ENCODE peak calls at places on chromosome 1, in ten cellular contexts. Z is fibroblast of pulmonary artery, U is left ventricle myocardium inferior, G is occipital lobe, E is A549, N is HEK293T, R is NCI-H774, I is ovary, Y is GM04503, W is GM20000. S is an unnamed sample.

GRCh38 chr1:116404699-116405098 is 31.7 kb downstream of the ATP1A1 start:
- DNase-seq in Z (no peak), U (no peak), G (no peak), E (no peak), N (no peak), R (no peak), I (no peak), Y (no peak), W (no peak), S (no peak)

GRCh38 chr1:113677250-113678158 is 81.8 kb downstream of the PHTF1 start:
- DNase-seq in Z (peak), U (no peak), G (no peak), E (peak), N (peak), R (peak), I (no peak), Y (no peak), W (peak), S (no peak)

GRCh38 chr1:9455487-9456237 is 83.6 kb upstream of the SLC25A33 start:
- DNase-seq in Z (peak), U (peak), G (no peak), E (peak), N (peak), R (peak), I (peak), Y (no peak), W (peak), S (peak)

GRCh38 chr1:103779932-103780331 is 30.2 kb downstream of the AMY1C start:
- DNase-seq in Z (no peak), U (no peak), G (no peak), E (no peak), N (no peak), R (no peak), I (no peak), Y (no peak), W (no peak), S (no peak)

GRCh38 chr1:70866522-70867256 is 180.9 kb downstream of the PTGER3 start:
- DNase-seq in Z (no peak), U (no peak), G (no peak), E (no peak), N (no peak), R (no peak), I (no peak), Y (no peak), W (no peak), S (no peak)

GRCh38 chr1:175132456-175132855 is 60.1 kb downstream of the KIAA0040 start:
- DNase-seq in Z (peak), U (no peak), G (no peak), E (no peak), N (no peak), R (no peak), I (no peak), Y (peak), W (no peak), S (no peak)

GRCh38 chr1:228794810-228795209 is 59.5 kb downstream of the RHOU start:
- DNase-seq in Z (no peak), U (no peak), G (no peak), E (no peak), N (no peak), R (no peak), I (no peak), Y (no peak), W (peak), S (no peak)

GRCh38 chr1:29459551-29459945 is 223.2 kb downstream of the PTPRU start:
- DNase-seq in Z (no peak), U (no peak), G (no peak), E (no peak), N (no peak), R (no peak), I (no peak), Y (no peak), W (no peak), S (no peak)

GRCh38 chr1:108643492-108644333 is 17.2 kb downstream of the HENMT1 start:
- DNase-seq in Z (peak), U (no peak), G (no peak), E (peak), N (peak), R (peak), I (peak), Y (no peak), W (peak), S (no peak)

GRCh38 chr1:156471496-156472490 is 28.8 kb downstream of the MEF2D start:
- DNase-seq in Z (no peak), U (peak), G (no peak), E (peak), N (no peak), R (peak), I (peak), Y (no peak), W (no peak), S (peak)

GRCh38 chr1:156815307-156815826 is 1.3 kb downstream of the SH2D2A start:
- DNase-seq in Z (peak), U (peak), G (no peak), E (peak), N (no peak), R (no peak), I (no peak), Y (peak), W (no peak), S (peak)

GRCh38 chr1:215992620-215993019 is 425.5 kb downstream of the KCTD3 start:
- DNase-seq in Z (peak), U (no peak), G (no peak), E (peak), N (peak), R (peak), I (no peak), Y (no peak), W (peak), S (no peak)

GRCh38 chr1:33397125-33397506 is 33.8 kb downstream of the PHC2 start:
- DNase-seq in Z (no peak), U (no peak), G (no peak), E (no peak), N (no peak), R (no peak), I (no peak), Y (no peak), W (no peak), S (no peak)

GRCh38 chr1:67211589-67212563 is 45.6 kb downstream of the IL23R start:
- DNase-seq in Z (peak), U (no peak), G (no peak), E (peak), N (no peak), R (no peak), I (no peak), Y (no peak), W (peak), S (no peak)

GRCh38 chr1:201655243-201655642 is 116.3 kb downstream of the NAV1 start:
- DNase-seq in Z (peak), U (no peak), G (no peak), E (no peak), N (no peak), R (no peak), I (no peak), Y (no peak), W (no peak), S (peak)

GRCh38 chr1:6016191-6016865 is 24.1 kb upstream of the NPHP4 start:
- DNase-seq in Z (peak), U (peak), G (no peak), E (no peak), N (no peak), R (no peak), I (no peak), Y (no peak), W (no peak), S (peak)

GRCh38 chr1:958823-959729 is at the start of gene NOC2L:
- DNase-seq in Z (peak), U (peak), G (peak), E (peak), N (peak), R (peak), I (peak), Y (no peak), W (peak), S (peak)

GRCh38 chr1:240474133-240474614 is 137.8 kb downstream of the GREM2 start:
- DNase-seq in Z (peak), U (no peak), G (no peak), E (no peak), N (no peak), R (no peak), I (no peak), Y (no peak), W (no peak), S (no peak)

S was measured in left ventricle myocardium superior.